ENCODE peak calls at places on chromosomes 11 and 22, in ten cellular contexts. One of them, this sample, is unnamed.
A peak's percentile ranks its signal among the peaks of the same experiment; 100 is the strongest.

GRCh38 chr11:108973402-108974119 is 308.7 kb downstream of the DDX10 start:
- DNase-seq in cardiac fibroblast: peak; percentile 85
- DNase-seq in neural crest cell: no peak
- DNase-seq in Calu3: no peak
- DNase-seq in AG04449: peak; percentile 49
- DNase-seq in HCT116: no peak
- DNase-seq in fibroblast of villous mesenchyme: peak; percentile 45
- DNase-seq in AG09309: peak; percentile 86
- DNase-seq in fibroblast of lung: peak; percentile 49
- DNase-seq in left ventricle myocardium inferior: no peak
- DNase-seq in this sample: peak; percentile 79

GRCh38 chr11:122633219-122633829 is 22.2 kb upstream of the UBASH3B start:
- DNase-seq in AG09309: no peak
- DNase-seq in HCT116: no peak
- DNase-seq in fibroblast of villous mesenchyme: peak; percentile 71
- DNase-seq in left ventricle myocardium inferior: peak; percentile 16
- DNase-seq in neural crest cell: no peak
- DNase-seq in Calu3: peak; percentile 20
- DNase-seq in cardiac fibroblast: peak; percentile 77
- DNase-seq in AG04449: no peak
- DNase-seq in fibroblast of lung: peak; percentile 77
- DNase-seq in this sample: peak; percentile 88

GRCh38 chr11:130580372-130580771 is 131.9 kb downstream of the ADAMTS15 start:
- DNase-seq in AG04449: no peak
- DNase-seq in cardiac fibroblast: peak; percentile 82
- DNase-seq in fibroblast of villous mesenchyme: peak; percentile 90
- DNase-seq in fibroblast of lung: peak; percentile 44
- DNase-seq in HCT116: peak; percentile 21
- DNase-seq in left ventricle myocardium inferior: peak; percentile 53
- DNase-seq in neural crest cell: no peak
- DNase-seq in Calu3: peak; percentile 54
- DNase-seq in AG09309: peak; percentile 44
- DNase-seq in this sample: peak; percentile 69

GRCh38 chr11:109972939-109973338 is 120.3 kb upstream of the ZC3H12C start:
- DNase-seq in HCT116: no peak
- DNase-seq in left ventricle myocardium inferior: no peak
- DNase-seq in Calu3: no peak
- DNase-seq in AG09309: no peak
- DNase-seq in neural crest cell: no peak
- DNase-seq in AG04449: no peak
- DNase-seq in fibroblast of lung: no peak
- DNase-seq in cardiac fibroblast: no peak
- DNase-seq in fibroblast of villous mesenchyme: no peak
- DNase-seq in this sample: no peak

GRCh38 chr11:17924713-17925112 is 88.1 kb downstream of the SERGEF start:
- DNase-seq in HCT116: no peak
- DNase-seq in cardiac fibroblast: no peak
- DNase-seq in Calu3: no peak
- DNase-seq in neural crest cell: no peak
- DNase-seq in AG09309: no peak
- DNase-seq in AG04449: no peak
- DNase-seq in fibroblast of lung: no peak
- DNase-seq in fibroblast of villous mesenchyme: peak; percentile 14
- DNase-seq in left ventricle myocardium inferior: no peak
- DNase-seq in this sample: peak; percentile 43

GRCh38 chr11:95641506-95641905 is 148.1 kb downstream of the FAM76B start:
- DNase-seq in cardiac fibroblast: no peak
- DNase-seq in AG04449: no peak
- DNase-seq in AG09309: no peak
- DNase-seq in HCT116: no peak
- DNase-seq in fibroblast of lung: no peak
- DNase-seq in neural crest cell: no peak
- DNase-seq in Calu3: no peak
- DNase-seq in left ventricle myocardium inferior: no peak
- DNase-seq in fibroblast of villous mesenchyme: no peak
- DNase-seq in this sample: no peak

GRCh38 chr22:35311551-35311999 is 11.9 kb downstream of the TOM1 start:
- DNase-seq in neural crest cell: no peak
- DNase-seq in Calu3: no peak
- DNase-seq in fibroblast of lung: no peak
- DNase-seq in cardiac fibroblast: no peak
- DNase-seq in HCT116: no peak
- DNase-seq in left ventricle myocardium inferior: no peak
- DNase-seq in AG09309: no peak
- DNase-seq in AG04449: no peak
- DNase-seq in fibroblast of villous mesenchyme: no peak
- DNase-seq in this sample: no peak

GRCh38 chr22:27687984-27688545 is 113.5 kb downstream of the MN1 start:
- DNase-seq in neural crest cell: no peak
- DNase-seq in AG04449: no peak
- DNase-seq in HCT116: no peak
- DNase-seq in Calu3: peak; percentile 24
- DNase-seq in left ventricle myocardium inferior: no peak
- DNase-seq in cardiac fibroblast: no peak
- DNase-seq in fibroblast of villous mesenchyme: no peak
- DNase-seq in AG09309: no peak
- DNase-seq in fibroblast of lung: no peak
- DNase-seq in this sample: peak; percentile 28

GRCh38 chr11:96474263-96474662 is 84.5 kb downstream of the JRKL start:
- DNase-seq in HCT116: no peak
- DNase-seq in fibroblast of lung: no peak
- DNase-seq in Calu3: peak; percentile 3
- DNase-seq in AG09309: no peak
- DNase-seq in AG04449: no peak
- DNase-seq in left ventricle myocardium inferior: no peak
- DNase-seq in fibroblast of villous mesenchyme: no peak
- DNase-seq in cardiac fibroblast: no peak
- DNase-seq in neural crest cell: no peak
- DNase-seq in this sample: no peak

GRCh38 chr11:7527029-7527428 is 13.2 kb downstream of the PPFIBP2 start:
- DNase-seq in left ventricle myocardium inferior: no peak
- DNase-seq in AG09309: no peak
- DNase-seq in cardiac fibroblast: no peak
- DNase-seq in fibroblast of villous mesenchyme: no peak
- DNase-seq in AG04449: no peak
- DNase-seq in neural crest cell: no peak
- DNase-seq in HCT116: no peak
- DNase-seq in Calu3: no peak
- DNase-seq in fibroblast of lung: no peak
- DNase-seq in this sample: no peak

GRCh38 chr11:126153999-126154398 is 57.5 kb downstream of the RPUSD4 start:
- DNase-seq in Calu3: peak; percentile 3
- DNase-seq in cardiac fibroblast: peak; percentile 61
- DNase-seq in fibroblast of lung: peak; percentile 97
- DNase-seq in HCT116: peak; percentile 10
- DNase-seq in left ventricle myocardium inferior: no peak
- DNase-seq in AG09309: no peak
- DNase-seq in neural crest cell: no peak
- DNase-seq in AG04449: no peak
- DNase-seq in fibroblast of villous mesenchyme: peak; percentile 90
- DNase-seq in this sample: peak; percentile 18

GRCh38 chr22:20602589-20603164 is 95.3 kb downstream of the MED15 start:
- DNase-seq in fibroblast of lung: no peak
- DNase-seq in AG09309: no peak
- DNase-seq in fibroblast of villous mesenchyme: no peak
- DNase-seq in AG04449: no peak
- DNase-seq in cardiac fibroblast: no peak
- DNase-seq in Calu3: no peak
- DNase-seq in neural crest cell: no peak
- DNase-seq in HCT116: no peak
- DNase-seq in left ventricle myocardium inferior: no peak
- DNase-seq in this sample: no peak

GRCh38 chr11:122505304-122506006 is 150.1 kb upstream of the UBASH3B start:
- DNase-seq in fibroblast of lung: peak; percentile 92
- DNase-seq in Calu3: peak; percentile 70
- DNase-seq in neural crest cell: peak; percentile 85
- DNase-seq in cardiac fibroblast: peak; percentile 96
- DNase-seq in fibroblast of villous mesenchyme: peak; percentile 85
- DNase-seq in left ventricle myocardium inferior: peak; percentile 71
- DNase-seq in AG09309: peak; percentile 99
- DNase-seq in AG04449: peak; percentile 91
- DNase-seq in HCT116: peak; percentile 58
- DNase-seq in this sample: peak; percentile 94

GRCh38 chr11:16981651-16982194 is 32.5 kb downstream of the PLEKHA7 start:
- DNase-seq in left ventricle myocardium inferior: no peak
- DNase-seq in cardiac fibroblast: peak; percentile 72
- DNase-seq in Calu3: peak; percentile 93
- DNase-seq in AG09309: no peak
- DNase-seq in fibroblast of lung: peak; percentile 5
- DNase-seq in neural crest cell: peak; percentile 64
- DNase-seq in HCT116: peak; percentile 28
- DNase-seq in AG04449: no peak
- DNase-seq in fibroblast of villous mesenchyme: peak; percentile 12
- DNase-seq in this sample: peak; percentile 47

GRCh38 chr11:71342951-71343827 is 90.8 kb upstream of the SHANK2 start:
- DNase-seq in AG09309: no peak
- DNase-seq in fibroblast of villous mesenchyme: peak; percentile 26
- DNase-seq in cardiac fibroblast: peak; percentile 29
- DNase-seq in AG04449: no peak
- DNase-seq in left ventricle myocardium inferior: no peak
- DNase-seq in Calu3: peak; percentile 76
- DNase-seq in fibroblast of lung: peak; percentile 12
- DNase-seq in HCT116: peak; percentile 40
- DNase-seq in neural crest cell: peak; percentile 43
- DNase-seq in this sample: peak; percentile 23

GRCh38 chr11:70176940-70177689 is 26.0 kb upstream of the FADD start:
- DNase-seq in neural crest cell: peak; percentile 51
- DNase-seq in fibroblast of villous mesenchyme: peak; percentile 3
- DNase-seq in Calu3: peak; percentile 55
- DNase-seq in HCT116: peak; percentile 16
- DNase-seq in AG09309: no peak
- DNase-seq in AG04449: no peak
- DNase-seq in cardiac fibroblast: no peak
- DNase-seq in fibroblast of lung: no peak
- DNase-seq in left ventricle myocardium inferior: no peak
- DNase-seq in this sample: peak; percentile 8
- TF ChIP-seq CTCF in neural crest cell: peak; percentile 65
- TF ChIP-seq CTCF in fibroblast of villous mesenchyme: peak; percentile 40
- TF ChIP-seq CTCF in Calu3: peak; percentile 69
- TF ChIP-seq CTCF in HCT116: peak; percentile 28
- TF ChIP-seq CTCF in AG09309: peak; percentile 58
- TF ChIP-seq CTCF in AG04449: peak; percentile 61
- TF ChIP-seq CTCF in cardiac fibroblast: peak; percentile 63
- TF ChIP-seq CTCF in fibroblast of lung: peak; percentile 17
- TF ChIP-seq CTCF in left ventricle myocardium inferior: peak; percentile 49
- TF ChIP-seq CTCF in this sample: peak; percentile 60

DNA sequence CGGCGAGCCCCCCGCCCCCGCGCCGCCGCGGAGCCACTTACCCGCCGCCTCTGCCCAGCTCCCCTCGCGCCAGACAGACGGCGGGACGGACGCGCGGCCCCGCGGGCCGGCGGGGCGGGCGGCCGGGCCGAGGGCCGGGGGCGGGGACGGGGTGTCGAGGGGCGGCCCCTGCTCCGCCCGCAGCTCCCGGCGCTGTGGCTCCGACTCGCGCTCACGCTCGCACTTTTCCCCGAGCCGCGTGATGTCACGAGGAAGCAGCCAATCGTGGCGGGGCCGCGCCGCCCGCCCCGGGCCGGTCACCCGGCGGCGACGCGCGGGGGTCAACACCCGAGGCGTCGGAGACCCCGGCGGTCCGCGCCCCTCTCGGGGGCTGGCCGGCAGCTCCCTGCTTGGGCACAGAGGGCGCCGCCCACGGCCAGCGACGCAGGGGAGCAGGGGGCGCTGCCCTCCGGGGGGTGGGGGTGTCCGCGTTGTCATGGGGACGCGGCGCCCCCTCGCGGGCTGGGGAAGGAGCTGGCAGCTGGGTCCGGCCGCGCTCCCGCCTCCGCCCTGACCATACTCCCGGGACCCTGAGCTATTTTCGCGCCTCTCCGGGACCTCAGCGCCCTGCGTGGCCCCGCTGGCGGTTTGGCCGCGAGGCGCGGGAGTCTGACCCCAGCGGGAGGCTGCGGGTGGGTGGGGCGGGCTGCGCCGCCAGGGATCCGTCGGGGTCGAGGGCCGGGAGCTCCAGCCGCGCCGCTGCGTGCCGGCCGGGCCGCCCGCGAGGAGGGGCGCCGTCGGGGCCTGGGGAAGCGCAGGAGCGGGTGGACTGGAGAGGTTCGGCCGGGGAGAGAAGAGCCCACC is at the start of gene CHRM4:
- DNase-seq in fibroblast of lung: peak; percentile 24
- DNase-seq in neural crest cell: peak; percentile 51
- DNase-seq in HCT116: no peak
- DNase-seq in fibroblast of villous mesenchyme: peak; percentile 64
- DNase-seq in cardiac fibroblast: peak; percentile 39
- DNase-seq in AG04449: no peak
- DNase-seq in Calu3: peak; percentile 65
- DNase-seq in AG09309: no peak
- DNase-seq in left ventricle myocardium inferior: no peak
- DNase-seq in this sample: peak; percentile 36
- TF ChIP-seq CTCF in fibroblast of lung: no peak
- TF ChIP-seq CTCF in neural crest cell: peak; percentile 57
- TF ChIP-seq CTCF in HCT116: peak; percentile 33
- TF ChIP-seq CTCF in fibroblast of villous mesenchyme: peak; percentile 46
- TF ChIP-seq CTCF in cardiac fibroblast: peak; percentile 3
- TF ChIP-seq CTCF in AG04449: peak; percentile 67
- TF ChIP-seq CTCF in Calu3: peak; percentile 57
- TF ChIP-seq CTCF in AG09309: peak; percentile 25
- TF ChIP-seq CTCF in left ventricle myocardium inferior: peak; percentile 33
- TF ChIP-seq CTCF in this sample: peak; percentile 36

GRCh38 chr11:22624742-22625447 is 728 bp downstream of the FANCF start:
- DNase-seq in cardiac fibroblast: peak; percentile 63
- DNase-seq in fibroblast of lung: peak; percentile 63
- DNase-seq in fibroblast of villous mesenchyme: peak; percentile 48
- DNase-seq in AG09309: peak; percentile 13
- DNase-seq in HCT116: peak; percentile 12
- DNase-seq in left ventricle myocardium inferior: peak; percentile 56
- DNase-seq in AG04449: peak; percentile 3
- DNase-seq in Calu3: peak; percentile 70
- DNase-seq in neural crest cell: no peak
- DNase-seq in this sample: peak; percentile 69
- TF ChIP-seq CTCF in cardiac fibroblast: peak; percentile 53
- TF ChIP-seq CTCF in fibroblast of lung: peak; percentile 40
- TF ChIP-seq CTCF in fibroblast of villous mesenchyme: peak; percentile 44
- TF ChIP-seq CTCF in AG09309: peak; percentile 56
- TF ChIP-seq CTCF in HCT116: no peak
- TF ChIP-seq CTCF in left ventricle myocardium inferior: peak; percentile 60
- TF ChIP-seq CTCF in AG04449: peak; percentile 67
- TF ChIP-seq CTCF in Calu3: no peak
- TF ChIP-seq CTCF in neural crest cell: peak; percentile 63
- TF ChIP-seq CTCF in this sample: peak; percentile 66

DNA sequence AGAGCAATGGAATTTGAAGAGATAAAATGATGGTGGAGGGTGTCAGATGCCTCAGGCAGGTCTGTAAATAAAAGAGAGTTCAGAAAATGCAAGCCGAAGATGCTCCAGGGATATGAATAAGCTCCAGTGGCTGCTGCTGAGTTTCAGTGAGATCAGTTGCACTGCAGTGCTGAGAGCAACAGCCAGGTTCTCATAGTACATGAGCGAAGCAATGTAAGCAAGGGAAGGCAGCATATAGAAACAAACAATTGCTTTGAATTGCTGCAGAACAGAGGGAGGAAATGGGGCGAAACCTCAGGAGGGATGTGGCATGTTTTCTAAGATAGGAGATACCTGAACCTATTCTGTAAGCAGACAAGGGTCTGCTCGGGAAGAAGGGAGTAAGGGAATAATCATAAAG is 369.5 kb downstream of the AASDHPPT start:
- DNase-seq in HCT116: no peak
- DNase-seq in AG04449: no peak
- DNase-seq in cardiac fibroblast: no peak
- DNase-seq in fibroblast of lung: no peak
- DNase-seq in Calu3: no peak
- DNase-seq in fibroblast of villous mesenchyme: peak; percentile 36
- DNase-seq in left ventricle myocardium inferior: no peak
- DNase-seq in AG09309: no peak
- DNase-seq in neural crest cell: no peak
- DNase-seq in this sample: peak; percentile 29
- TF ChIP-seq CTCF in HCT116: no peak
- TF ChIP-seq CTCF in AG04449: no peak
- TF ChIP-seq CTCF in cardiac fibroblast: no peak
- TF ChIP-seq CTCF in fibroblast of lung: no peak
- TF ChIP-seq CTCF in Calu3: no peak
- TF ChIP-seq CTCF in fibroblast of villous mesenchyme: no peak
- TF ChIP-seq CTCF in left ventricle myocardium inferior: no peak
- TF ChIP-seq CTCF in AG09309: no peak
- TF ChIP-seq CTCF in neural crest cell: no peak
- TF ChIP-seq CTCF in this sample: peak; percentile 18

This sample was measured in choroid plexus epithelial cell.